ENCODE peak calls at places on chromosomes 16 and 17, in seven cellular contexts. Z is DMS79 treated with DMSO at 0.1 percent for 48 hours; L is stimulated activated CD8-positive, alpha-beta memory T cell treated with anti-CD3 and anti-CD28 coated beads, Interleukin-15, amount 100 ng/mL, for 24 hours; H is progenitor cell of endocrine pancreas; Q is nephron progenitor cell; A is astrocyte of the hippocampus; B is HuH-7. V is an unnamed sample.

GRCh38 chr17:78268960-78269892 is 37.8 kb downstream of the TMEM235 start:
- DNase-seq in B (no peak), A (peak), Z (no peak), H (no peak), Q (peak), L (no peak), V (no peak)

GRCh38 chr16:83301966-83302365 is 505.8 kb upstream of the HSBP1 start:
- DNase-seq in Q (no peak), L (no peak), H (no peak), Z (no peak), B (no peak), A (no peak), V (no peak)

GRCh38 chr17:14746784-14747575 is 446.1 kb downstream of the HS3ST3B1 start:
- DNase-seq in Q (no peak), L (no peak), Z (no peak), H (no peak), B (no peak), A (no peak), V (no peak)

GRCh38 chr16:50645858-50646257 is 35.3 kb downstream of the SNX20 start:
- DNase-seq in Q (no peak), L (no peak), H (no peak), B (no peak), Z (no peak), A (no peak), V (no peak)

GRCh38 chr16:84941916-84942315 is 69.4 kb downstream of the ZDHHC7 start:
- DNase-seq in H (no peak), A (peak), Z (no peak), L (no peak), Q (no peak), B (no peak), V (no peak)

GRCh38 chr17:2853111-2853721 is 57.0 kb downstream of the RAP1GAP2 start:
- DNase-seq in H (no peak), B (peak), A (peak), Z (peak), Q (peak), L (no peak), V (peak)

GRCh38 chr17:15444805-15445204 is 22.6 kb downstream of the CDRT4 start:
- DNase-seq in Z (no peak), Q (no peak), B (no peak), A (no peak), H (no peak), L (no peak), V (no peak)

GRCh38 chr17:40694584-40694983 is 9.0 kb downstream of the KRT24 start:
- DNase-seq in L (no peak), H (no peak), Q (no peak), B (no peak), A (no peak), Z (no peak), V (no peak)

GRCh38 chr16:87686697-87687570 is 78.9 kb downstream of the KLHDC4 start:
- DNase-seq in A (no peak), H (no peak), Q (no peak), Z (no peak), B (no peak), L (no peak), V (no peak)

GRCh38 chr17:42311240-42312034 is 23.1 kb downstream of the STAT5A start:
- DNase-seq in Q (peak), Z (peak), B (peak), L (no peak), A (peak), H (no peak), V (no peak)

GRCh38 chr17:68061512-68062313 is 26.2 kb downstream of the KPNA2 start:
- DNase-seq in L (no peak), H (no peak), Z (no peak), Q (no peak), B (no peak), A (no peak), V (no peak)

V was measured in H1.